ENCODE peak calls at places on chromosomes 2 and 18, in eight cellular contexts. N is pancreas, I is cardiac fibroblast, S is AG10803, T is BJ, W is ovary, R is breast epithelium, O is stomach. P is an unnamed sample.

GRCh38 chr2:36294290-36294689 is 61.3 kb upstream of the CRIM1 start:
- DNase-seq in N (no peak), I (no peak), S (no peak), T (no peak), W (no peak), R (no peak), O (no peak), P (no peak)

GRCh38 chr2:8408560-8409460 is 273.0 kb upstream of the ID2 start:
- DNase-seq in N (no peak), I (no peak), S (no peak), T (no peak), W (no peak), R (no peak), O (no peak), P (no peak)

GRCh38 chr2:150282821-150283309 is 204.6 kb downstream of the RND3 start:
- DNase-seq in N (no peak), I (peak), S (peak), T (peak), W (no peak), R (no peak), O (no peak), P (no peak)

GRCh38 chr2:73868204-73868978 is 24.4 kb upstream of the ACTG2 start:
- DNase-seq in N (no peak), I (no peak), S (no peak), T (no peak), W (no peak), R (no peak), O (no peak), P (no peak)

GRCh38 chr18:21389903-21390302 is 147.9 kb downstream of the GREB1L start:
- DNase-seq in N (no peak), I (no peak), S (no peak), T (no peak), W (no peak), R (no peak), O (no peak), P (no peak)

GRCh38 chr2:207767461-207768167 is 2.1 kb downstream of the FZD5 start:
- DNase-seq in N (peak), I (peak), S (no peak), T (no peak), W (peak), R (no peak), O (peak), P (peak)

GRCh38 chr2:152411154-152411553 is 76.2 kb downstream of the FMNL2 start:
- DNase-seq in N (no peak), I (no peak), S (no peak), T (no peak), W (no peak), R (no peak), O (no peak), P (no peak)

GRCh38 chr2:156340818-156341481 is 8.4 kb upstream of the NR4A2 start:
- DNase-seq in N (no peak), I (peak), S (peak), T (no peak), W (no peak), R (no peak), O (no peak), P (no peak)

GRCh38 chr2:162490052-162490717 is 146.3 kb downstream of the GCA start:
- DNase-seq in N (no peak), I (no peak), S (no peak), T (no peak), W (no peak), R (no peak), O (no peak), P (no peak)

DNA sequence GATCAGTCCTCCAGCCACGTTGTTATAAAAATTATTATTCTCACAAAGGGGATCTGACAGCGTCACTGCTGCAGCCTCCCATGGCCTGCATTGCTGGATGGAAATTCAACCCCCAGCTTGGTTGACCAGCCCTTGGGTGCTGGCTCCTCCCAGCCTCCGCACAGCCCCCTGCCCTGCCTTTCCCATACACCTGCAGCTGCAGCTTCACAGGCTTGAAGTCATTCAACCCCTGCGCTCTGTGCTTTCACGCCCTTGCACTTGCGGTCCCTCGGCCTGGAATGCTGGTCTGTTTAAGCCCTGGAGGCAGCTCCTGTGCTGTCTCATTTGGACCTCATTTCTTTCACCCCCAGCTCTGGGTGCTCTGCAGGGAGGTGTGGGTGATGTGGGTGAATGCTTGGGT is 861 bp upstream of the CD8A start:
- DNase-seq in N (peak), I (no peak), S (no peak), T (no peak), W (no peak), R (no peak), O (no peak), P (no peak)
- H3K4me3 ChIP-seq in N (no peak), I (no peak), S (no peak), T (no peak), W (no peak), R (peak), O (peak), P (no peak)

GRCh38 chr2:120371969-120372625 is 26.2 kb downstream of the INHBB start:
- DNase-seq in N (peak), I (no peak), S (no peak), T (no peak), W (no peak), R (no peak), O (no peak), P (no peak)
- H3K4me3 ChIP-seq in N (no peak), I (no peak), S (no peak), T (no peak), W (no peak), R (no peak), O (no peak), P (no peak)

DNA sequence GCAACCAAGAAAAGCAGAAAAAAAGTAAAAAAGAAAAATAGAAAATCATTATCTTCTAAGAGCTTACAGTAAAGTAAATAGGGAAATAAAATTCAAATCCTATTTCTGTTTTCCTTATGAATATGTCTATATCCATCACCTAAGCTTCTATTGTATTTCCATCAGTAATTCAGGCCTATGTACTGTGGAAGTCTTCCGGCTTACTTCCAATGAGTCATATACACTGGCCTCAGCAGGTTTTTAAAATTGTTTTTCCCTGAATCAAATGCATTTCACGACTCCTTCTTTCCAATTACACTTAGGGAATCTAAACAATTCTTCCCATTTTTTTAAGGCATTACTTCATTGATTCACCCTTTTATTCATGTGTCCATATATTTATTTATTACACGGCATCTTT is 164.7 kb downstream of the CCDC102B start:
- DNase-seq in N (no peak), I (no peak), S (no peak), T (no peak), W (no peak), R (no peak), O (no peak), P (no peak)
- H3K4me3 ChIP-seq in N (no peak), I (no peak), S (no peak), T (no peak), W (no peak), R (no peak), O (no peak), P (no peak)

GRCh38 chr2:106201656-106202055 is 7.6 kb upstream of the UXS1 start:
- DNase-seq in N (no peak), I (no peak), S (no peak), T (no peak), W (no peak), R (no peak), O (no peak), P (no peak)

GRCh38 chr2:106193977-106194778 is at the start of gene UXS1:
- DNase-seq in N (peak), I (peak), S (peak), T (peak), W (peak), R (peak), O (peak), P (peak)

GRCh38 chr2:106195456-106195855 is 1.4 kb upstream of the UXS1 start:
- DNase-seq in N (peak), I (no peak), S (no peak), T (no peak), W (no peak), R (no peak), O (no peak), P (no peak)

GRCh38 chr2:106195996-106196395 is 1.9 kb upstream of the UXS1 start:
- DNase-seq in N (no peak), I (no peak), S (no peak), T (no peak), W (no peak), R (no peak), O (no peak), P (no peak)

DNA sequence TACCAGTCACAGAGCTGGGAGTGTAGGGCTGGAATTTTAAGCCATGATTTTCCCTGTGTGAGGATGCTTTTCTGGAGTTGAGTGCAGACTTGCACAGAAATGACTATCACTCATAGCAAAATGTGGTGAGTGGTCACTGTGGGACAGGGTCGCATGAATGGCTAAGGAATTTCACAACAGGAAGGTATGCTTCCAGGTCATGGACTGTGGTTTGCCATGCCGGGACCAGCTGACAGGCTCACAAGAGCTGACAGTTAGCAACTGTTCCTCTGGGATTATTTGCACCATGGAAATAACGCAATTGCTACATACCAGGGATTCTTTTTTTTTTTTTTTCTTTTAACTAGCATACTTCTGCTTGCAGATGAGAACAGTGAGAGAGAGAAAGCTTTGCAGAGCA is 3.8 kb upstream of the UXS1 start:
- DNase-seq in N (no peak), I (peak), S (peak), T (peak), W (no peak), R (no peak), O (no peak), P (peak)
- H3K4me3 ChIP-seq in N (no peak), I (no peak), S (no peak), T (no peak), W (no peak), R (no peak), O (no peak), P (no peak)

DNA sequence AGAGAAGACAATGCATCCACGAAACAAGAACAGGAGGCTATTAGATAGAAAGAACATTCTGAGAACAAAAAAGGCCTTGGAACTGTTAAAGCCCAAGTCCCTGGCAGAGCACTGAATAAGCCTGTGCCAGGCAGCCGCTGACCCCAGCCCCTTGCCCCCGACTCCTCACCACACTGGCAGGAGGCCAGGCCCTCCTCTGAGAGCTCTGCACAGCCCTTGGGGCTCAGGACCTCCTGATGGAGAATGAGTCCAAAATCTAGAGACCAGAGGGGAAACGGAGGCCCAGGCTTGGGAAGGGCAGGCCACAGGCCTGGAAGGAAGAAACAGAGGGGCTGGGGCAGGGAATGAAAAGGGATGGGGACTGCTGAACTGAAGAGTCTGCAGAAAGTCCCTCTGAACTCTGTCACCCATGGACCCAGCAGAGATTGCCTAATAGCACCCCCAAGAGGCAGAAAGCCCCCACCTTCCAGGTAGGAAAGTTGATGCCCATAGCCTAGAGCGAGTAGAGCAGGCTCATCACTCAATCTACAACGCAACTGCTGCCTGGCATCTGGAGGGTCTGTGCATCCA is 18.3 kb upstream of the TNS1 start:
- DNase-seq in N (peak), I (no peak), S (no peak), T (no peak), W (peak), R (peak), O (no peak), P (peak)
- H3K4me3 ChIP-seq in N (no peak), I (no peak), S (no peak), T (no peak), W (no peak), R (no peak), O (no peak), P (no peak)

GRCh38 chr2:113754160-113754559 is 2.3 kb downstream of the SLC35F5 start:
- DNase-seq in N (no peak), I (no peak), S (no peak), T (no peak), W (no peak), R (no peak), O (no peak), P (no peak)
- H3K4me3 ChIP-seq in N (no peak), I (no peak), S (no peak), T (peak), W (no peak), R (no peak), O (peak), P (no peak)

P was measured in coronary artery.